ENCODE peak calls at places on chromosome 3, in nine cellular contexts. I, Q, K, C, O, P, D, U and M are unnamed samples.

GRCh38 chr3:14598143-14598569 is 53.4 kb upstream of the CCDC174 start:
- DNase-seq in I (peak), Q (no peak), K (no peak), C (no peak), O (no peak), P (peak), D (peak), U (peak), M (no peak)

GRCh38 chr3:58206406-58207011 is 4.3 kb downstream of the DNASE1L3 start:
- DNase-seq in I (no peak), Q (no peak), K (no peak), C (no peak), O (no peak), P (peak), D (no peak), U (peak), M (no peak)

GRCh38 chr3:126954141-126954845 is 28.6 kb upstream of the PLXNA1 start:
- DNase-seq in I (no peak), Q (no peak), K (no peak), C (no peak), O (no peak), P (no peak), D (peak), U (no peak), M (no peak)

GRCh38 chr3:111851511-111851954 is 7.5 kb upstream of the PHLDB2 start:
- DNase-seq in I (peak), Q (peak), K (no peak), C (no peak), O (no peak), P (peak), D (no peak), U (peak), M (no peak)

GRCh38 chr3:50523170-50523865 is 19.9 kb upstream of the CACNA2D2 start:
- DNase-seq in I (no peak), Q (no peak), K (no peak), C (no peak), O (no peak), P (no peak), D (no peak), U (no peak), M (no peak)

GRCh38 chr3:132650153-132650552 is 9.5 kb downstream of the ACAD11 start:
- DNase-seq in I (no peak), Q (no peak), K (no peak), C (no peak), O (no peak), P (no peak), D (no peak), U (no peak), M (no peak)

GRCh38 chr3:73448761-73449290 is 175.9 kb downstream of the PDZRN3 start:
- DNase-seq in I (no peak), Q (no peak), K (no peak), C (no peak), O (no peak), P (no peak), D (no peak), U (no peak), M (no peak)

GRCh38 chr3:11530153-11530721 is 113.5 kb downstream of the VGLL4 start:
- DNase-seq in I (peak), Q (peak), K (no peak), C (peak), O (no peak), P (peak), D (no peak), U (peak), M (no peak)

GRCh38 chr3:145952541-145952940 is 208.4 kb downstream of the PLOD2 start:
- DNase-seq in I (no peak), Q (peak), K (no peak), C (no peak), O (no peak), P (peak), D (no peak), U (peak), M (no peak)

GRCh38 chr3:160103397-160103796 is 114.8 kb downstream of the IL12A start:
- DNase-seq in I (no peak), Q (no peak), K (no peak), C (no peak), O (no peak), P (no peak), D (no peak), U (no peak), M (no peak)

GRCh38 chr3:128727485-128727884 is 1.5 kb downstream of the RAB7A start:
- DNase-seq in I (no peak), Q (no peak), K (no peak), C (no peak), O (no peak), P (peak), D (no peak), U (no peak), M (no peak)

GRCh38 chr3:110598847-110599490 is 472.6 kb upstream of the NECTIN3 start:
- DNase-seq in I (no peak), Q (no peak), K (no peak), C (no peak), O (no peak), P (peak), D (no peak), U (peak), M (no peak)

GRCh38 chr3:103847081-103848062 is 1412.6 kb downstream of the ZPLD1 start:
- DNase-seq in I (no peak), Q (no peak), K (no peak), C (no peak), O (no peak), P (no peak), D (no peak), U (no peak), M (no peak)

GRCh38 chr3:142966808-142967207 is 3.3 kb upstream of the PAQR9 start:
- DNase-seq in I (no peak), Q (no peak), K (no peak), C (no peak), O (no peak), P (no peak), D (no peak), U (no peak), M (no peak)

GRCh38 chr3:149969110-149969944 is 1.4 kb downstream of the PFN2 start:
- DNase-seq in I (peak), Q (no peak), K (peak), C (peak), O (no peak), P (peak), D (peak), U (peak), M (peak)
- TF ChIP-seq CTCF in I (peak), Q (no peak), K (no peak), C (no peak), O (no peak), P (no peak), D (no peak), U (peak), M (no peak)

DNA sequence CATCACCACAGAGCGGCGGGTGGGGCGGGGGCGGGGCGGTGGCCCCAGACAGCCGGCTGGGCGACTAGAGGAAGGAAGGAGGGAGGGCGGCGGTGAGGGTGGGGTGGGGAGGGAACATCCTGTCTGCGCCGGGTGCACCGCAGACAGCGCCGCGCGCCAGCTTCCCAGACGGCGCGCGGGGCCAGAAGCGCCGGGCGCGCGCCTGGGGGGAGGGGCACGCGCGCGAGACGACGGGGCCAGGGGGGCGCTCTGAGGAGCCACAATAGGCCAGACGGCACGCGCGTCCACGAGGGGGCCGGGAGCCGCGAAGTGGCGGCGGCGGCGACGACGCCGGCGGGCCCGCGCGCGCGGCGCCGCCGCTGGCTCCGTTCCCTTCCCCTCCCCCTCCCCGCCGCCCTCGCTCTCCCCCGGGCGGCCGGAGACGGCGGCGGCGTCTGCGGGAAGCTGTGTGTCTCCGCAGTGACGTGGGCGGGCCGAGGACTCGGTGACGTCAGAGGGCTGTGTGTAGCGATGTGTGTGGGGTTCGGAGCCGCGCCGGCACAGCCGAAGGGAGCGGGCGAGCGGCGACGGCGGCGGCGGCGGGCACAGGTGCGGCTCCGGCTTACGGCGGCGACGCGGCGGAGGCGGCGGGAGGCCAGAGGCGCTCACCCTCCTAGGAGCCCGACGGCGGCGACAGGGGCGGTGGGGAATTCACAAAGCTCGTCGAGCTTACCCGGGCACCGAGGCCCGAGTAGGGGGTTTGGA is at the start of gene SKIL:
- DNase-seq in I (peak), Q (peak), K (peak), C (peak), O (peak), P (peak), D (peak), U (peak), M (peak)
- TF ChIP-seq CTCF in I (peak), Q (peak), K (peak), C (no peak), O (no peak), P (no peak), D (no peak), U (no peak), M (no peak)

GRCh38 chr3:100972867-100973266 is 20.4 kb downstream of the ABI3BP start:
- DNase-seq in I (no peak), Q (no peak), K (no peak), C (no peak), O (no peak), P (peak), D (no peak), U (peak), M (no peak)
- TF ChIP-seq CTCF in I (no peak), Q (no peak), K (no peak), C (no peak), O (no peak), P (no peak), D (no peak), U (no peak), M (no peak)

GRCh38 chr3:40237159-40237558 is 72.3 kb upstream of the EIF1B start:
- DNase-seq in I (no peak), Q (no peak), K (no peak), C (no peak), O (no peak), P (no peak), D (no peak), U (no peak), M (no peak)

GRCh38 chr3:40240921-40241320 is 68.6 kb upstream of the EIF1B start:
- DNase-seq in I (no peak), Q (no peak), K (no peak), C (no peak), O (no peak), P (no peak), D (no peak), U (no peak), M (no peak)

GRCh38 chr3:40243056-40243455 is 66.5 kb upstream of the EIF1B start:
- DNase-seq in I (no peak), Q (no peak), K (no peak), C (no peak), O (no peak), P (no peak), D (no peak), U (no peak), M (no peak)

GRCh38 chr3:40242638-40243037 is 66.9 kb upstream of the EIF1B start:
- DNase-seq in I (no peak), Q (no peak), K (no peak), C (no peak), O (no peak), P (no peak), D (no peak), U (no peak), M (no peak)

GRCh38 chr3:40237892-40238571 is 71.5 kb upstream of the EIF1B start:
- DNase-seq in I (peak), Q (no peak), K (no peak), C (no peak), O (no peak), P (peak), D (peak), U (peak), M (no peak)
- TF ChIP-seq CTCF in I (peak), Q (peak), K (no peak), C (no peak), O (no peak), P (peak), D (no peak), U (peak), M (no peak)

GRCh38 chr3:9715764-9716437 is 12.3 kb downstream of the CPNE9 start:
- DNase-seq in I (peak), Q (peak), K (peak), C (peak), O (peak), P (peak), D (no peak), U (peak), M (peak)
- TF ChIP-seq CTCF in I (peak), Q (peak), K (peak), C (peak), O (peak), P (peak), D (no peak), U (peak), M (peak)

GRCh38 chr3:141302364-141303141 is 65.8 kb upstream of the ZBTB38 start:
- DNase-seq in I (no peak), Q (peak), K (no peak), C (peak), O (no peak), P (peak), D (no peak), U (peak), M (no peak)
- TF ChIP-seq CTCF in I (peak), Q (peak), K (no peak), C (no peak), O (no peak), P (peak), D (no peak), U (peak), M (no peak)

DNA sequence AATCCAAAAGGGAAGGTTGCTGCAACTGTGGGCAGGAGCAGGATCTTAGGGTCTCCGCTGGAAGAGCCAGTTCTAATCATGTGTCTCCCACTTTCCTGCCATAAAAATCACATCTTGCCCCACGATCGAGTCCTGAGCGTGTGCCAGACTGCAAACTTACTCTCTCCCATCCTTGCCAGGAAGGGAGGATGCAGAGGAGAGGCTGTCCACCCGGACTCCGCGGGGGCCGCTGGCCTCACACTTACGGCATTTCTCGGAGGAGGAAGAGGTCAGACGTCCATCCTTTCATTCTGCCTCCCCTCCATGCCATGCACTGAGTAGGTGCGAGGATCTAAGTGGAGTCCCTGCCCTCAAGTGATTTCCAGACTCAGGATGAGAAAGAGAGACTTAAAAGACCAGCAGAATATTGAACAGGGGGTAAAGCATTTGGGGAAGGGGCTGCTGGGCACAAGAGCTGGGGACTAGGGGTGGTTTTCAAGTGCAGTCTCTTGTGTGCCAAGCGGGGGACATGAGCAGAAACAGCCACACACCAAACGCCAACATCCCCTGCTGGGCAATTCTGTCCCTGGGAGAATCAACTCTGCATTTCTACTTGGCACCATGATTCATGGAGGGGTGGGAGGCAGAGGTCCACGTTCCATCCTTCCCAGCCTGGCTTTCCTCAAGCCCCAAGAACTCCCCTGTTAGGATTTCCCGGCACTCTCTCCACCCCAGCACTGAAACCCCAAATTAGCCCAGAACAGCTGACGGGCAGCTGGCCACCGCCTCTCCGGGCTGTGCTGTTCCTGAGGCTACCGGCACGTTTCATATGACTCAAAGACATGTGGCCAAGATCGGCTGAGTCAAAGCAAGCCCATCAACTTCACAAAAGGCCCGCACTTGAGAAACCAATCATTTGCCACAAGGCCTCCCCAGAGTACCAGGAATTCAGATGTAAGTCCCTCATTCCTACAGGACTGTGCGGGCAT is 11.6 kb downstream of the OXTR start:
- DNase-seq in I (no peak), Q (peak), K (peak), C (no peak), O (no peak), P (peak), D (no peak), U (peak), M (no peak)
- TF ChIP-seq CTCF in I (no peak), Q (peak), K (no peak), C (no peak), O (no peak), P (no peak), D (no peak), U (peak), M (no peak)

GRCh38 chr3:46719735-46720271 is 2.1 kb upstream of the PRSS50 start:
- DNase-seq in I (no peak), Q (no peak), K (no peak), C (no peak), O (no peak), P (no peak), D (no peak), U (no peak), M (no peak)

GRCh38 chr3:46715507-46716175 is 2.0 kb downstream of the PRSS50 start:
- DNase-seq in I (no peak), Q (no peak), K (no peak), C (no peak), O (no peak), P (no peak), D (no peak), U (no peak), M (no peak)

GRCh38 chr3:46719044-46719565 is 1.4 kb upstream of the PRSS50 start:
- DNase-seq in I (no peak), Q (no peak), K (no peak), C (no peak), O (no peak), P (no peak), D (no peak), U (no peak), M (no peak)

GRCh38 chr3:46716461-46717441 is 918 bp downstream of the PRSS50 start:
- DNase-seq in I (no peak), Q (no peak), K (no peak), C (no peak), O (no peak), P (no peak), D (no peak), U (no peak), M (peak)

GRCh38 chr3:46717447-46718231 is at the start of gene PRSS50:
- DNase-seq in I (no peak), Q (no peak), K (no peak), C (no peak), O (no peak), P (no peak), D (peak), U (no peak), M (peak)
- TF ChIP-seq CTCF in I (no peak), Q (peak), K (no peak), C (no peak), O (no peak), P (no peak), D (peak), U (peak), M (no peak)